ENCODE peak calls at places on chromosomes 12 and 14, in six cellular contexts. V is T-helper 2 cell, R is GM04504, W is HEK293T, H is fibroblast of lung, J is epithelial cell of esophagus. Y is an unnamed sample.
A peak's percentile ranks its signal among the peaks of the same experiment; 100 is the strongest.

GRCh38 chr12:132489078-132489601 is 811 bp upstream of the FBRSL1 start:
- DNase-seq in V (peak; percentile 29), R (no peak), W (no peak), H (no peak), J (no peak), Y (peak; percentile 60)

GRCh38 chr12:127060933-127061332 is 1206.0 kb upstream of the TMEM132C start:
- DNase-seq in V (no peak), R (no peak), W (no peak), H (no peak), J (no peak), Y (no peak)

GRCh38 chr12:66352197-66352596 is 49.9 kb downstream of the HELB start:
- DNase-seq in V (no peak), R (peak; percentile 2), W (peak; percentile 31), H (peak; percentile 9), J (peak; percentile 54), Y (no peak)

GRCh38 chr12:98893601-98894411 is 248.7 kb downstream of the APAF1 start:
- DNase-seq in V (no peak), R (no peak), W (no peak), H (peak; percentile 4), J (no peak), Y (no peak)

GRCh38 chr14:91350813-91351507 is 66.7 kb downstream of the CCDC88C start:
- DNase-seq in V (peak; percentile 52), R (no peak), W (no peak), H (no peak), J (peak; percentile 25), Y (no peak)

GRCh38 chr12:1575287-1575798 is 19.0 kb downstream of the FBXL14 start:
- DNase-seq in V (no peak), R (no peak), W (no peak), H (no peak), J (no peak), Y (no peak)

GRCh38 chr12:102601621-102602020 is 121.3 kb upstream of the IGF1 start:
- DNase-seq in V (no peak), R (no peak), W (no peak), H (no peak), J (no peak), Y (no peak)

GRCh38 chr12:14828896-14829295 is 14.4 kb downstream of the ART4 start:
- DNase-seq in V (no peak), R (no peak), W (peak; percentile 13), H (peak; percentile 15), J (peak; percentile 39), Y (no peak)

GRCh38 chr12:124231980-124232653 is 62.8 kb upstream of the RFLNA start:
- DNase-seq in V (no peak), R (no peak), W (no peak), H (no peak), J (no peak), Y (no peak)

GRCh38 chr14:31232081-31232480 is 24.5 kb upstream of the HECTD1 start:
- DNase-seq in V (no peak), R (no peak), W (no peak), H (no peak), J (no peak), Y (no peak)

GRCh38 chr14:49919825-49920224 is 26.9 kb downstream of the ARF6 start:
- DNase-seq in V (no peak), R (no peak), W (no peak), H (no peak), J (no peak), Y (no peak)

GRCh38 chr14:82419933-82420332 is 886.3 kb upstream of the SEL1L start:
- DNase-seq in V (no peak), R (no peak), W (no peak), H (no peak), J (peak; percentile 35), Y (no peak)

GRCh38 chr12:73274972-73275371 is 1002.8 kb downstream of the TRHDE start:
- DNase-seq in V (no peak), R (no peak), W (no peak), H (no peak), J (peak; percentile 2), Y (no peak)

GRCh38 chr14:55438066-55438683 is 2.2 kb downstream of the TBPL2 start:
- DNase-seq in V (no peak), R (no peak), W (peak; percentile 39), H (peak; percentile 74), J (peak; percentile 76), Y (no peak)

GRCh38 chr12:12705833-12706520 is 10.0 kb upstream of the GPR19 start:
- DNase-seq in V (peak; percentile 39), R (no peak), W (no peak), H (no peak), J (no peak), Y (peak; percentile 82)

GRCh38 chr14:48936352-48936751 is 649.8 kb downstream of the RPS29 start:
- DNase-seq in V (no peak), R (no peak), W (no peak), H (peak; percentile 12), J (peak; percentile 2), Y (no peak)

GRCh38 chr12:115060477-115061168 is 376.6 kb upstream of the TBX3 start:
- DNase-seq in V (no peak), R (peak; percentile 52), W (no peak), H (no peak), J (no peak), Y (no peak)

GRCh38 chr14:59869381-59870255 is 958 bp downstream of the RTN1 start:
- DNase-seq in V (no peak), R (no peak), W (no peak), H (no peak), J (no peak), Y (no peak)